ENCODE peak calls at places on chromosomes 16 and 17, in eight cellular contexts. One of them, this sample, is unnamed.

GRCh38 chr17:78276499-78276898 is 45.1 kb downstream of the TMEM235 start:
- DNase-seq in MV-4-11: peak; percentile 45
- DNase-seq in activated B cell treated with CpG ODN at 0.5 μM for 24 hours: peak; percentile 30
- DNase-seq in NCI-H446: no peak
- DNase-seq in stimulated activated CD4-positive, alpha-beta T cell treated with anti-CD3 and anti-CD28 coated beads, Interleukin-1b, Interleukin-23, amount 100 ng/mL, for 1 hour: no peak
- DNase-seq in right lobe of liver: no peak
- DNase-seq in left cardiac atrium: no peak
- DNase-seq in RPMI8226: peak; percentile 92
- DNase-seq in this sample: no peak

GRCh38 chr17:19366637-19366972 is 4.1 kb upstream of the B9D1 start:
- DNase-seq in MV-4-11: no peak
- DNase-seq in activated B cell treated with CpG ODN at 0.5 μM for 24 hours: no peak
- DNase-seq in NCI-H446: no peak
- DNase-seq in stimulated activated CD4-positive, alpha-beta T cell treated with anti-CD3 and anti-CD28 coated beads, Interleukin-1b, Interleukin-23, amount 100 ng/mL, for 1 hour: no peak
- DNase-seq in right lobe of liver: no peak
- DNase-seq in left cardiac atrium: no peak
- DNase-seq in RPMI8226: no peak
- DNase-seq in this sample: no peak

GRCh38 chr17:61387511-61388305 is 11.9 kb upstream of the TBX2 start:
- DNase-seq in MV-4-11: no peak
- DNase-seq in activated B cell treated with CpG ODN at 0.5 μM for 24 hours: no peak
- DNase-seq in NCI-H446: no peak
- DNase-seq in stimulated activated CD4-positive, alpha-beta T cell treated with anti-CD3 and anti-CD28 coated beads, Interleukin-1b, Interleukin-23, amount 100 ng/mL, for 1 hour: no peak
- DNase-seq in right lobe of liver: no peak
- DNase-seq in left cardiac atrium: no peak
- DNase-seq in RPMI8226: no peak
- DNase-seq in this sample: no peak

GRCh38 chr16:22814330-22815105 is 556 bp downstream of the HS3ST2 start:
- DNase-seq in MV-4-11: no peak
- DNase-seq in activated B cell treated with CpG ODN at 0.5 μM for 24 hours: no peak
- DNase-seq in NCI-H446: no peak
- DNase-seq in stimulated activated CD4-positive, alpha-beta T cell treated with anti-CD3 and anti-CD28 coated beads, Interleukin-1b, Interleukin-23, amount 100 ng/mL, for 1 hour: no peak
- DNase-seq in right lobe of liver: no peak
- DNase-seq in left cardiac atrium: peak; percentile 28
- DNase-seq in RPMI8226: no peak
- DNase-seq in this sample: no peak

GRCh38 chr16:28899882-28900600 is 21.8 kb downstream of the ATP2A1 start:
- DNase-seq in MV-4-11: no peak
- DNase-seq in activated B cell treated with CpG ODN at 0.5 μM for 24 hours: no peak
- DNase-seq in NCI-H446: no peak
- DNase-seq in stimulated activated CD4-positive, alpha-beta T cell treated with anti-CD3 and anti-CD28 coated beads, Interleukin-1b, Interleukin-23, amount 100 ng/mL, for 1 hour: no peak
- DNase-seq in right lobe of liver: no peak
- DNase-seq in left cardiac atrium: no peak
- DNase-seq in RPMI8226: no peak
- DNase-seq in this sample: no peak

GRCh38 chr16:65816556-65816955 is 549.9 kb upstream of the CDH5 start:
- DNase-seq in MV-4-11: no peak
- DNase-seq in activated B cell treated with CpG ODN at 0.5 μM for 24 hours: no peak
- DNase-seq in NCI-H446: no peak
- DNase-seq in stimulated activated CD4-positive, alpha-beta T cell treated with anti-CD3 and anti-CD28 coated beads, Interleukin-1b, Interleukin-23, amount 100 ng/mL, for 1 hour: no peak
- DNase-seq in right lobe of liver: no peak
- DNase-seq in left cardiac atrium: no peak
- DNase-seq in RPMI8226: no peak
- DNase-seq in this sample: no peak

GRCh38 chr16:78437352-78437968 is 338.0 kb downstream of the WWOX start:
- DNase-seq in MV-4-11: no peak
- DNase-seq in activated B cell treated with CpG ODN at 0.5 μM for 24 hours: no peak
- DNase-seq in NCI-H446: no peak
- DNase-seq in stimulated activated CD4-positive, alpha-beta T cell treated with anti-CD3 and anti-CD28 coated beads, Interleukin-1b, Interleukin-23, amount 100 ng/mL, for 1 hour: no peak
- DNase-seq in right lobe of liver: no peak
- DNase-seq in left cardiac atrium: peak; percentile 28
- DNase-seq in RPMI8226: peak; percentile 52
- DNase-seq in this sample: no peak

GRCh38 chr17:50498021-50498874 is 10.0 kb upstream of the MYCBPAP start:
- DNase-seq in MV-4-11: no peak
- DNase-seq in activated B cell treated with CpG ODN at 0.5 μM for 24 hours: no peak
- DNase-seq in NCI-H446: no peak
- DNase-seq in stimulated activated CD4-positive, alpha-beta T cell treated with anti-CD3 and anti-CD28 coated beads, Interleukin-1b, Interleukin-23, amount 100 ng/mL, for 1 hour: no peak
- DNase-seq in right lobe of liver: no peak
- DNase-seq in left cardiac atrium: no peak
- DNase-seq in RPMI8226: no peak
- DNase-seq in this sample: no peak

GRCh38 chr17:48031966-48032365 is 5.6 kb downstream of the COPZ2 start:
- DNase-seq in MV-4-11: no peak
- DNase-seq in activated B cell treated with CpG ODN at 0.5 μM for 24 hours: no peak
- DNase-seq in NCI-H446: no peak
- DNase-seq in stimulated activated CD4-positive, alpha-beta T cell treated with anti-CD3 and anti-CD28 coated beads, Interleukin-1b, Interleukin-23, amount 100 ng/mL, for 1 hour: no peak
- DNase-seq in right lobe of liver: no peak
- DNase-seq in left cardiac atrium: peak; percentile 2
- DNase-seq in RPMI8226: no peak
- DNase-seq in this sample: no peak

GRCh38 chr17:77819497-77819896 is 139.0 kb upstream of the TNRC6C start:
- DNase-seq in MV-4-11: no peak
- DNase-seq in activated B cell treated with CpG ODN at 0.5 μM for 24 hours: no peak
- DNase-seq in NCI-H446: no peak
- DNase-seq in stimulated activated CD4-positive, alpha-beta T cell treated with anti-CD3 and anti-CD28 coated beads, Interleukin-1b, Interleukin-23, amount 100 ng/mL, for 1 hour: no peak
- DNase-seq in right lobe of liver: no peak
- DNase-seq in left cardiac atrium: no peak
- DNase-seq in RPMI8226: no peak
- DNase-seq in this sample: no peak

GRCh38 chr17:76725580-76726230 is 701 bp downstream of the JMJD6 start:
- DNase-seq in MV-4-11: peak; percentile 47
- DNase-seq in activated B cell treated with CpG ODN at 0.5 μM for 24 hours: peak; percentile 61
- DNase-seq in NCI-H446: no peak
- DNase-seq in stimulated activated CD4-positive, alpha-beta T cell treated with anti-CD3 and anti-CD28 coated beads, Interleukin-1b, Interleukin-23, amount 100 ng/mL, for 1 hour: no peak
- DNase-seq in right lobe of liver: peak; percentile 86
- DNase-seq in left cardiac atrium: peak; percentile 84
- DNase-seq in RPMI8226: peak; percentile 74
- DNase-seq in this sample: no peak

GRCh38 chr16:14608111-14608566 is 21.9 kb downstream of the PARN start:
- DNase-seq in MV-4-11: peak; percentile 44
- DNase-seq in activated B cell treated with CpG ODN at 0.5 μM for 24 hours: no peak
- DNase-seq in NCI-H446: no peak
- DNase-seq in stimulated activated CD4-positive, alpha-beta T cell treated with anti-CD3 and anti-CD28 coated beads, Interleukin-1b, Interleukin-23, amount 100 ng/mL, for 1 hour: no peak
- DNase-seq in right lobe of liver: no peak
- DNase-seq in left cardiac atrium: no peak
- DNase-seq in RPMI8226: no peak
- DNase-seq in this sample: no peak

GRCh38 chr17:21193031-21193430 is 20.9 kb downstream of the TMEM11 start:
- DNase-seq in MV-4-11: no peak
- DNase-seq in activated B cell treated with CpG ODN at 0.5 μM for 24 hours: no peak
- DNase-seq in NCI-H446: no peak
- DNase-seq in stimulated activated CD4-positive, alpha-beta T cell treated with anti-CD3 and anti-CD28 coated beads, Interleukin-1b, Interleukin-23, amount 100 ng/mL, for 1 hour: no peak
- DNase-seq in right lobe of liver: no peak
- DNase-seq in left cardiac atrium: no peak
- DNase-seq in RPMI8226: peak; percentile 86
- DNase-seq in this sample: no peak

GRCh38 chr16:30437511-30438046 is 7.7 kb upstream of the DCTPP1 start:
- DNase-seq in MV-4-11: no peak
- DNase-seq in activated B cell treated with CpG ODN at 0.5 μM for 24 hours: no peak
- DNase-seq in NCI-H446: no peak
- DNase-seq in stimulated activated CD4-positive, alpha-beta T cell treated with anti-CD3 and anti-CD28 coated beads, Interleukin-1b, Interleukin-23, amount 100 ng/mL, for 1 hour: no peak
- DNase-seq in right lobe of liver: no peak
- DNase-seq in left cardiac atrium: no peak
- DNase-seq in RPMI8226: no peak
- DNase-seq in this sample: no peak

GRCh38 chr17:56172517-56172982 is 19.3 kb downstream of the ANKFN1 start:
- DNase-seq in MV-4-11: no peak
- DNase-seq in activated B cell treated with CpG ODN at 0.5 μM for 24 hours: no peak
- DNase-seq in NCI-H446: peak; percentile 7
- DNase-seq in stimulated activated CD4-positive, alpha-beta T cell treated with anti-CD3 and anti-CD28 coated beads, Interleukin-1b, Interleukin-23, amount 100 ng/mL, for 1 hour: no peak
- DNase-seq in right lobe of liver: no peak
- DNase-seq in left cardiac atrium: peak; percentile 21
- DNase-seq in RPMI8226: no peak
- DNase-seq in this sample: no peak

GRCh38 chr16:84062734-84063640 is 20.4 kb upstream of the SLC38A8 start:
- DNase-seq in MV-4-11: peak; percentile 27
- DNase-seq in activated B cell treated with CpG ODN at 0.5 μM for 24 hours: peak; percentile 46
- DNase-seq in NCI-H446: no peak
- DNase-seq in stimulated activated CD4-positive, alpha-beta T cell treated with anti-CD3 and anti-CD28 coated beads, Interleukin-1b, Interleukin-23, amount 100 ng/mL, for 1 hour: no peak
- DNase-seq in right lobe of liver: peak; percentile 70
- DNase-seq in left cardiac atrium: peak; percentile 85
- DNase-seq in RPMI8226: peak; percentile 34
- DNase-seq in this sample: peak; percentile 20

GRCh38 chr16:50259334-50260205 is 6.8 kb upstream of the ADCY7 start:
- DNase-seq in MV-4-11: peak; percentile 91
- DNase-seq in activated B cell treated with CpG ODN at 0.5 μM for 24 hours: no peak
- DNase-seq in NCI-H446: no peak
- DNase-seq in stimulated activated CD4-positive, alpha-beta T cell treated with anti-CD3 and anti-CD28 coated beads, Interleukin-1b, Interleukin-23, amount 100 ng/mL, for 1 hour: no peak
- DNase-seq in right lobe of liver: no peak
- DNase-seq in left cardiac atrium: peak; percentile 77
- DNase-seq in RPMI8226: no peak
- DNase-seq in this sample: no peak